ENCODE peak calls at places on chromosomes 1 and 21, in ten cellular contexts. W is lower lobe of right lung; I is fibroblast of pulmonary artery; D is NCI-H774; N is effector CD4-positive, alpha-beta T cell; L is NCI-H1105 treated with DMSO at 0.1 percent for 48 hours; U is right cardiac atrium; Q is mesenteric fat pad; X is stimulated activated CD8-positive, alpha-beta memory T cell treated with anti-CD3 and anti-CD28 coated beads, Interleukin-2, amount 100 ng/mL, for 1 hour; R is adipocyte. O is an unnamed sample.

GRCh38 chr1:15219280-15220023 is 27.6 kb upstream of the FHAD1 start:
- DNase-seq in W (no peak), I (no peak), D (no peak), N (no peak), L (no peak), U (no peak), Q (peak; percentile 74), X (no peak), R (no peak), O (no peak)

GRCh38 chr1:240312872-240313271 is 221.2 kb downstream of the FMN2 start:
- DNase-seq in W (no peak), I (peak; percentile 71), D (no peak), N (no peak), L (no peak), U (no peak), Q (no peak), X (no peak), R (peak; percentile 86), O (peak; percentile 97)

GRCh38 chr1:54477153-54477561 is 70.9 kb upstream of the ACOT11 start:
- DNase-seq in W (no peak), I (no peak), D (no peak), N (no peak), L (no peak), U (no peak), Q (no peak), X (no peak), R (no peak), O (no peak)

GRCh38 chr1:56901720-56902119 is 47.1 kb downstream of the C8A start:
- DNase-seq in W (no peak), I (peak; percentile 56), D (no peak), N (no peak), L (no peak), U (no peak), Q (no peak), X (no peak), R (peak; percentile 5), O (peak; percentile 73)

GRCh38 chr1:198121058-198121829 is 35.6 kb upstream of the NEK7 start:
- DNase-seq in W (no peak), I (peak; percentile 68), D (no peak), N (no peak), L (no peak), U (peak; percentile 14), Q (no peak), X (no peak), R (peak; percentile 79), O (peak; percentile 97)

GRCh38 chr1:190399233-190399632 is 78.4 kb downstream of the BRINP3 start:
- DNase-seq in W (no peak), I (no peak), D (no peak), N (no peak), L (no peak), U (no peak), Q (no peak), X (no peak), R (no peak), O (no peak)

GRCh38 chr1:48677306-48678287 is 99.1 kb downstream of the BEND5 start:
- DNase-seq in W (peak; percentile 82), I (peak; percentile 55), D (peak; percentile 88), N (no peak), L (peak; percentile 56), U (peak; percentile 59), Q (no peak), X (peak; percentile 7), R (peak; percentile 88), O (peak; percentile 53)

GRCh38 chr1:90838720-90839119 is 121.6 kb upstream of the BARHL2 start:
- DNase-seq in W (no peak), I (no peak), D (no peak), N (no peak), L (no peak), U (no peak), Q (no peak), X (no peak), R (no peak), O (no peak)

GRCh38 chr1:113675299-113675698 is 84.0 kb downstream of the PHTF1 start:
- DNase-seq in W (no peak), I (peak; percentile 17), D (no peak), N (no peak), L (no peak), U (no peak), Q (no peak), X (no peak), R (no peak), O (peak; percentile 9)

GRCh38 chr1:34057751-34058150 is 107.3 kb downstream of the CSMD2 start:
- DNase-seq in W (no peak), I (no peak), D (no peak), N (no peak), L (no peak), U (peak; percentile 30), Q (no peak), X (no peak), R (no peak), O (no peak)

GRCh38 chr1:16434501-16434900 is 2.7 kb downstream of the SPATA21 start:
- DNase-seq in W (no peak), I (peak; percentile 11), D (no peak), N (no peak), L (no peak), U (no peak), Q (no peak), X (no peak), R (no peak), O (peak; percentile 46)

GRCh38 chr1:206127336-206127735 is 10.1 kb upstream of the AVPR1B start:
- DNase-seq in W (no peak), I (no peak), D (no peak), N (no peak), L (no peak), U (no peak), Q (no peak), X (no peak), R (no peak), O (no peak)

GRCh38 chr21:20902511-20902910 is 95.7 kb upstream of the NCAM2 start:
- DNase-seq in W (no peak), I (no peak), D (no peak), N (no peak), L (no peak), U (no peak), Q (no peak), X (no peak), R (no peak), O (no peak)

GRCh38 chr1:15328785-15329480 is 80.8 kb upstream of the EFHD2 start:
- DNase-seq in W (peak; percentile 56), I (peak; percentile 88), D (no peak), N (no peak), L (no peak), U (peak; percentile 85), Q (no peak), X (no peak), R (peak; percentile 28), O (peak; percentile 65)

GRCh38 chr1:154622503-154623039 is 14.6 kb upstream of the ADAR start:
- DNase-seq in W (no peak), I (no peak), D (no peak), N (no peak), L (no peak), U (no peak), Q (no peak), X (no peak), R (no peak), O (no peak)

GRCh38 chr1:214187152-214187900 is 93.6 kb upstream of the SMYD2 start:
- DNase-seq in W (no peak), I (no peak), D (no peak), N (no peak), L (no peak), U (no peak), Q (no peak), X (no peak), R (peak; percentile 9), O (peak; percentile 1)

GRCh38 chr1:56508523-56508983 is 70.8 kb downstream of the PLPP3 start:
- DNase-seq in W (peak; percentile 54), I (peak; percentile 55), D (no peak), N (no peak), L (no peak), U (peak; percentile 57), Q (no peak), X (no peak), R (peak; percentile 49), O (peak; percentile 32)

GRCh38 chr1:14442669-14443068 is 155.8 kb upstream of the KAZN start:
- DNase-seq in W (no peak), I (no peak), D (no peak), N (no peak), L (no peak), U (no peak), Q (no peak), X (no peak), R (no peak), O (no peak)

GRCh38 chr1:208171615-208172388 is 72.4 kb downstream of the PLXNA2 start:
- DNase-seq in W (no peak), I (no peak), D (no peak), N (no peak), L (no peak), U (no peak), Q (no peak), X (no peak), R (no peak), O (no peak)

GRCh38 chr21:45228171-45228641 is 59.5 kb downstream of the POFUT2 start:
- DNase-seq in W (no peak), I (peak; percentile 94), D (no peak), N (peak; percentile 53), L (no peak), U (peak; percentile 42), Q (no peak), X (peak; percentile 50), R (peak; percentile 93), O (peak; percentile 99)

GRCh38 chr1:97524211-97524610 is 396.6 kb downstream of the DPYD start:
- DNase-seq in W (no peak), I (no peak), D (no peak), N (no peak), L (no peak), U (no peak), Q (no peak), X (no peak), R (no peak), O (no peak)

GRCh38 chr1:91007092-91007491 is 14.7 kb downstream of the ZNF644 start:
- DNase-seq in W (no peak), I (no peak), D (no peak), N (no peak), L (no peak), U (no peak), Q (no peak), X (no peak), R (no peak), O (no peak)

GRCh38 chr1:227789881-227790400 is 25.5 kb upstream of the PRSS38 start:
- DNase-seq in W (no peak), I (no peak), D (no peak), N (no peak), L (no peak), U (no peak), Q (no peak), X (no peak), R (no peak), O (no peak)

GRCh38 chr1:89723863-89724262 is 90.9 kb downstream of the LRRC8C start:
- DNase-seq in W (no peak), I (peak; percentile 80), D (no peak), N (no peak), L (no peak), U (peak; percentile 62), Q (no peak), X (no peak), R (no peak), O (peak; percentile 50)

GRCh38 chr1:72435025-72435424 is 152.7 kb upstream of the NEGR1 start:
- DNase-seq in W (no peak), I (peak; percentile 17), D (no peak), N (no peak), L (no peak), U (no peak), Q (no peak), X (no peak), R (peak; percentile 47), O (peak; percentile 26)

GRCh38 chr21:31733521-31734149 is 1.7 kb upstream of the SCAF4 start:
- DNase-seq in W (no peak), I (no peak), D (no peak), N (no peak), L (no peak), U (no peak), Q (no peak), X (no peak), R (no peak), O (peak; percentile 29)

GRCh38 chr1:225470210-225470609 is 42.4 kb upstream of the LBR start:
- DNase-seq in W (no peak), I (no peak), D (no peak), N (no peak), L (no peak), U (no peak), Q (peak; percentile 43), X (no peak), R (no peak), O (no peak)

GRCh38 chr1:26597629-26598039 is 68.1 kb downstream of the RPS6KA1 start:
- DNase-seq in W (no peak), I (peak; percentile 78), D (peak; percentile 2), N (no peak), L (peak; percentile 63), U (no peak), Q (no peak), X (no peak), R (peak; percentile 83), O (peak; percentile 62)